ENCODE peak calls at places on chromosomes 16 and 17, in four cellular contexts. R is AG04450; S is stimulated activated CD4-positive, alpha-beta T cell treated with anti-CD3 and anti-CD28 coated beads, Interleukin-1b, Interleukin-23, amount 100 ng/mL, for 24 hours; Y is activated gamma-delta T cell treated with Interleukin-2 at 50 U/mL for 16 hours. N is an unnamed sample.

GRCh38 chr17:28950017-28950751 is 1.1 kb downstream of the PHF12 start:
- DNase-seq in R (no peak), S (peak; percentile 24), Y (peak; percentile 61), N (no peak)

GRCh38 chr17:2090804-2091534 is 36.1 kb downstream of the HIC1 start:
- DNase-seq in R (peak; percentile 82), S (no peak), Y (no peak), N (no peak)

GRCh38 chr17:83013779-83014117 is 65.7 kb upstream of the METRNL start:
- DNase-seq in R (no peak), S (no peak), Y (no peak), N (no peak)

GRCh38 chr16:6988846-6989245 is 343.8 kb upstream of the RBFOX1 start:
- DNase-seq in R (no peak), S (no peak), Y (no peak), N (no peak)

GRCh38 chr16:82653550-82654511 is 27.1 kb downstream of the CDH13 start:
- DNase-seq in R (peak; percentile 82), S (no peak), Y (peak; percentile 40), N (no peak)

GRCh38 chr16:66512589-66513404 is 37.1 kb downstream of the TK2 start:
- DNase-seq in R (no peak), S (no peak), Y (no peak), N (no peak)

GRCh38 chr16:85491798-85492616 is 121.1 kb upstream of the GSE1 start:
- DNase-seq in R (no peak), S (no peak), Y (no peak), N (no peak)

GRCh38 chr17:4230142-4230541 is 33.6 kb downstream of the ANKFY1 start:
- DNase-seq in R (peak; percentile 93), S (no peak), Y (no peak), N (no peak)

GRCh38 chr17:50050431-50051032 is 5.4 kb upstream of the ITGA3 start:
- DNase-seq in R (no peak), S (no peak), Y (no peak), N (no peak)

GRCh38 chr16:81238296-81239011 is at the start of gene BCO1:
- DNase-seq in R (peak; percentile 18), S (no peak), Y (no peak), N (no peak)

GRCh38 chr16:9755076-9755475 is 427.2 kb downstream of the GRIN2A start:
- DNase-seq in R (no peak), S (no peak), Y (no peak), N (no peak)

GRCh38 chr17:67582632-67583230 is 135.0 kb upstream of the NOL11 start:
- DNase-seq in R (no peak), S (no peak), Y (no peak), N (no peak)

GRCh38 chr17:48037036-48037881 is at the start of gene COPZ2:
- DNase-seq in R (no peak), S (no peak), Y (peak; percentile 60), N (no peak)

GRCh38 chr17:12566281-12567002 is 99.2 kb upstream of the MYOCD start:
- DNase-seq in R (no peak), S (no peak), Y (no peak), N (no peak)

GRCh38 chr16:83338941-83339340 is 468.8 kb upstream of the HSBP1 start:
- DNase-seq in R (no peak), S (no peak), Y (no peak), N (no peak)

GRCh38 chr16:11056989-11057645 is 112.8 kb downstream of the CLEC16A start:
- DNase-seq in R (no peak), S (no peak), Y (no peak), N (no peak)

GRCh38 chr17:34603974-34604373 is 24.6 kb downstream of the TMEM132E start:
- DNase-seq in R (no peak), S (no peak), Y (no peak), N (no peak)

GRCh38 chr16:12340151-12340733 is 363.7 kb downstream of the SNX29 start:
- DNase-seq in R (no peak), S (no peak), Y (no peak), N (peak; percentile 51)

GRCh38 chr17:41957058-41957868 is 9.3 kb upstream of the CNP start:
- DNase-seq in R (no peak), S (no peak), Y (no peak), N (no peak)

GRCh38 chr17:48728232-48729231 is at the start of gene HOXB13:
- DNase-seq in R (no peak), S (no peak), Y (no peak), N (peak; percentile 63)